ENCODE peak calls at places on chromosomes 6 and 20, in seven cellular contexts. Z is HL-60; J is left lung; I is HCT116; L is heart left ventricle; K is endothelial cell; Y is activated CD8-positive, alpha-beta T cell treated with anti-CD3 and anti-CD28 coated beads for 36 hours. F is an unnamed sample.

GRCh38 chr6:152057832-152058498 is 250.5 kb downstream of the ESR1 start:
- DNase-seq in Z (no peak), J (no peak), I (no peak), L (no peak), K (no peak), Y (no peak), F (no peak)

GRCh38 chr6:53724501-53724900 is 58.9 kb upstream of the KLHL31 start:
- DNase-seq in Z (no peak), J (no peak), I (no peak), L (no peak), K (no peak), Y (no peak), F (no peak)

GRCh38 chr6:11938285-11938890 is 73.7 kb upstream of the HIVEP1 start:
- DNase-seq in Z (peak; percentile 19), J (no peak), I (no peak), L (no peak), K (peak; percentile 54), Y (no peak), F (no peak)

GRCh38 chr6:87700729-87701675 is 1.0 kb downstream of the AKIRIN2 start:
- DNase-seq in Z (peak; percentile 27), J (peak; percentile 87), I (no peak), L (peak; percentile 75), K (peak; percentile 35), Y (peak; percentile 68), F (peak; percentile 24)

GRCh38 chr6:71383891-71384489 is 95.4 kb downstream of the OGFRL1 start:
- DNase-seq in Z (no peak), J (no peak), I (peak; percentile 22), L (no peak), K (peak; percentile 36), Y (peak; percentile 12), F (no peak)

GRCh38 chr20:41213150-41213820 is 75.9 kb downstream of the PLCG1 start:
- DNase-seq in Z (no peak), J (no peak), I (no peak), L (no peak), K (no peak), Y (no peak), F (no peak)

GRCh38 chr6:14472964-14473363 is 355.4 kb downstream of the CD83 start:
- DNase-seq in Z (no peak), J (no peak), I (no peak), L (no peak), K (no peak), Y (no peak), F (no peak)

GRCh38 chr6:31712296-31712695 is 2.9 kb upstream of the LY6G6D start:
- DNase-seq in Z (peak; percentile 33), J (no peak), I (no peak), L (no peak), K (no peak), Y (no peak), F (no peak)

GRCh38 chr20:22719250-22719649 is 134.9 kb upstream of the FOXA2 start:
- DNase-seq in Z (no peak), J (no peak), I (no peak), L (no peak), K (no peak), Y (no peak), F (no peak)

DNA sequence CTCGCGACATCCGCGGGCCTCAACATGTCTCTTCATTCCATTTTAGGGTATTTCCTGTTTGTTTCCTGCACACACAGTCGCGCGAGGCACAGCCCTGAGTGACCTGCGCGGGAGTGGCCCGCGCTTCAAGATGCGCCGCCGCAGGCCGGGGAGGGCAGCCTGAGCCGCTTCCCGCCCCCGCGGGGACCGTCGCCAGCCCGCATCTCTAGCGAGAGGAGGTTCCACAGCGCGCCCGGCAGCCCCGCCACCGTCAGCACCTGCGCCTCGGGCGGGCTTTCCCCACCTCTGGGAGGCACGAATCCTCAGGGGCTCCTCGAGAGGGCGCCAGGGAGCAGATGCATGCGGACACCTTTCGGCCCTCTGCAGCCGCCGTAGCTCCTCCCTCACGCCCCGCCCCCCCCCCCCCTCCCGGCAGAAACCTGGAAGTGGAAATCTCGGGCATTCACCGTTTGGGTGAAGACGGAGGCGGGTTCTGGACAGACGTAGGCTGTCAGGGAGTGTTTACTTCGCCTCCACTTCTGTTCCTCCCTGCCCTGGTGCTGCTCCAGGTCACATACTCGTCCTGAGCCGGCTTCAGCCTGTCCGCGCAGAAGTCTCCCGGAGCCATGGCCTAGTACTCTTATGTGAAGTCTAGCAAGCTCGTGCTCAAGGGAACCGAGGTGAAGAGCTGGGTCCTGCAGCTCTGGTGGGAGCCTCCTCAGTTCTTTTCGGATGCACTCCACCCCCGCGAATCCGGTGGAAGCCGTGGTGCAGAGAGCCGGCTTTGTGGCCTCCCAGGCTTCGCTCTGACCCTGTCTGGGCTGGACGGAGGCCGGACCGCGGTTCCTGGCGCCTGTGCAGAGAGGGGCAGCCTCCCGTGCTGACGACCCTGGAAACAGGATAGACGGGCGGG is 880.5 kb upstream of the DEFB115 start:
- DNase-seq in Z (no peak), J (peak; percentile 93), I (peak; percentile 68), L (peak; percentile 91), K (peak; percentile 92), Y (peak; percentile 91), F (peak; percentile 85)
- TF ChIP-seq CTCF in Z (no peak), J (peak; percentile 28), I (peak; percentile 52), L (peak; percentile 75), K (peak; percentile 73), Y (peak; percentile 64), F (no peak)

GRCh38 chr20:59806578-59806975 is 126.9 kb downstream of the SYCP2 start:
- DNase-seq in Z (no peak), J (no peak), I (no peak), L (no peak), K (no peak), Y (no peak), F (no peak)
- TF ChIP-seq CTCF in Z (no peak), J (no peak), I (no peak), L (no peak), K (no peak), Y (no peak), F (no peak)

GRCh38 chr20:52806918-52807317 is 165.2 kb upstream of the TSHZ2 start:
- DNase-seq in Z (no peak), J (no peak), I (no peak), L (no peak), K (no peak), Y (no peak), F (no peak)
- TF ChIP-seq CTCF in Z (no peak), J (no peak), I (no peak), L (no peak), K (no peak), Y (no peak), F (no peak)

DNA sequence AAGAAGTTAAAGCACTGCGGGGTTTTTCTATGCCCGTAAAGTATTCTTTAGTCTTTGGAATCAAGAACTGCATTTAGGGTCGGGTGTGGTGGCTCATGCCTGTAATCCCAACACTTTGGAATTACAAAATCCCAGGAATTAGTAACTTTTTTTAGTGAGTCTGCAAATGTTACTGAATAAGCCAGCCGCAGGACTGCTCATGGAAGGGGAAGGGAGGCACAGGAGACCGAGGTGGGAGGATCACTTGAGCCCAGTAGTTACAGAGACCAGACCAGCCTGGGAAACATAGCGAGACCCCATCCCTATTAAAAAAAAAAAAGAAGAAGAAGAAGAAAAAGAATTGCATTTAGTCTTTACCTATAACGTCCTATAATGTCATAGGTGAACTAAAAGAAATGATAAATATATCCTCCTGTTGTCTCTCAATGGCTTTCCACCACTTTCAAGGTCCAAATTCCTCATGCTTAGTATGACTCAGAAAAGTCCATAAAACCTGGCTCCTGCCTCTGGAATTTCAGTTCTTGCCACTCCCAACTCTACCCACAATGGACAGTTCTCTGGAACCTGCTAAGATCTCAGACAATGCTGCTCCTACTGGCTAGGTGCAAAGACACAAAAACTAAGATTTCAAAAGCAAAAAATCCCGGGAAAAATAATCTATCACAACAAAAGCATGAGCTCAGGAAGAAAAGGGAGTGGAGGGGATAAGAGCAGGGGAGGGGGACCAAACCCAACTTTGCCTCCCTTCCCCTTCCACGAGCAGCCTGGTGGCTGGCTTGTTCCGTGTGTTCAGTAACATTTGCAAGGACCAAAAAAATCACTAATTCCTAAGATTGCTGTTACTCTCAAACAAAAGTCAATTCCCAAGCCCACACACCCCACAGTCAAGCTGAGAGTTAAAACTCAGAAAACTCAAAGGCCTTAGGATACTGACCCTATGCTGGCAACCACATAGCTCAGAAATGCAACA is 39.0 kb downstream of the B4GALT5 start:
- DNase-seq in Z (no peak), J (no peak), I (peak; percentile 90), L (no peak), K (no peak), Y (no peak), F (no peak)
- TF ChIP-seq CTCF in Z (no peak), J (no peak), I (peak; percentile 35), L (no peak), K (no peak), Y (no peak), F (no peak)

GRCh38 chr20:44848254-44849015 is 37.1 kb upstream of the YWHAB start:
- DNase-seq in Z (no peak), J (no peak), I (no peak), L (no peak), K (no peak), Y (no peak), F (no peak)

GRCh38 chr20:44850883-44851282 is 34.6 kb upstream of the YWHAB start:
- DNase-seq in Z (no peak), J (no peak), I (no peak), L (no peak), K (no peak), Y (no peak), F (no peak)

GRCh38 chr20:44850272-44850671 is 35.2 kb upstream of the YWHAB start:
- DNase-seq in Z (no peak), J (no peak), I (no peak), L (no peak), K (no peak), Y (no peak), F (no peak)

GRCh38 chr20:44851545-44851944 is 34.0 kb upstream of the YWHAB start:
- DNase-seq in Z (no peak), J (no peak), I (no peak), L (no peak), K (no peak), Y (no peak), F (no peak)

GRCh38 chr20:44849712-44850111 is 35.8 kb upstream of the YWHAB start:
- DNase-seq in Z (no peak), J (no peak), I (no peak), L (no peak), K (no peak), Y (no peak), F (no peak)
- TF ChIP-seq CTCF in Z (no peak), J (no peak), I (peak; percentile 29), L (no peak), K (no peak), Y (no peak), F (no peak)

GRCh38 chr20:54980321-54980960 is 505.0 kb downstream of the DOK5 start:
- DNase-seq in Z (no peak), J (no peak), I (no peak), L (no peak), K (no peak), Y (no peak), F (no peak)
- TF ChIP-seq CTCF in Z (peak; percentile 2), J (peak; percentile 17), I (peak; percentile 24), L (peak; percentile 15), K (no peak), Y (no peak), F (no peak)

F was measured in activated B cell treated with CpG ODN at 0.5 μM for 24 hours.